ENCODE peak calls at places on chromosomes 5 and 9, in four cellular contexts. One of them, this sample, is unnamed.

GRCh38 chr5:177089146-177089545 is 2.4 kb downstream of the FGFR4 start:
- DNase-seq in SK-N-SH: peak; percentile 35
- DNase-seq in T47D: no peak
- DNase-seq in H1: no peak
- DNase-seq in this sample: no peak

GRCh38 chr5:164326219-164326618 is 820.8 kb downstream of the MAT2B start:
- DNase-seq in SK-N-SH: no peak
- DNase-seq in T47D: peak; percentile 23
- DNase-seq in H1: no peak
- DNase-seq in this sample: no peak

GRCh38 chr5:133868946-133869674 is 99.3 kb downstream of the C5orf15 start:
- DNase-seq in H1: peak; percentile 77
- DNase-seq in SK-N-SH: peak; percentile 77
- DNase-seq in T47D: peak; percentile 71
- DNase-seq in this sample: peak; percentile 53

GRCh38 chr5:81850494-81850893 is 99.6 kb upstream of the SSBP2 start:
- DNase-seq in T47D: no peak
- DNase-seq in H1: no peak
- DNase-seq in SK-N-SH: no peak
- DNase-seq in this sample: no peak

GRCh38 chr5:141369994-141370848 is at the start of gene PCDHGB3:
- DNase-seq in SK-N-SH: no peak
- DNase-seq in T47D: no peak
- DNase-seq in H1: no peak
- DNase-seq in this sample: no peak

GRCh38 chr5:177606071-177607051 is 6.4 kb downstream of the B4GALT7 start:
- DNase-seq in H1: no peak
- DNase-seq in T47D: peak; percentile 37
- DNase-seq in SK-N-SH: no peak
- DNase-seq in this sample: no peak

GRCh38 chr5:83199126-83199525 is 121.8 kb downstream of the XRCC4 start:
- DNase-seq in SK-N-SH: no peak
- DNase-seq in H1: no peak
- DNase-seq in T47D: no peak
- DNase-seq in this sample: no peak

GRCh38 chr9:69768716-69769115 is 8.9 kb upstream of the PTAR1 start:
- DNase-seq in H1: no peak
- DNase-seq in SK-N-SH: no peak
- DNase-seq in T47D: no peak
- DNase-seq in this sample: no peak

GRCh38 chr9:115877852-115878450 is 275.6 kb upstream of the PAPPA start:
- DNase-seq in T47D: no peak
- DNase-seq in SK-N-SH: no peak
- DNase-seq in H1: no peak
- DNase-seq in this sample: no peak

GRCh38 chr9:86246752-86247161 is 12.7 kb downstream of the C9orf153 start:
- DNase-seq in SK-N-SH: no peak
- DNase-seq in H1: no peak
- DNase-seq in T47D: peak; percentile 19
- DNase-seq in this sample: no peak

GRCh38 chr9:87824216-87824875 is 58.3 kb upstream of the SPATA31E1 start:
- DNase-seq in H1: peak; percentile 62
- DNase-seq in T47D: no peak
- DNase-seq in SK-N-SH: no peak
- DNase-seq in this sample: no peak

GRCh38 chr5:166724284-166724683 is 1567.2 kb upstream of the WWC1 start:
- DNase-seq in SK-N-SH: no peak
- DNase-seq in T47D: peak; percentile 80
- DNase-seq in H1: no peak
- DNase-seq in this sample: no peak

GRCh38 chr9:107363511-107364182 is 80.6 kb downstream of the RAD23B start:
- DNase-seq in T47D: no peak
- DNase-seq in SK-N-SH: peak; percentile 75
- DNase-seq in H1: no peak
- DNase-seq in this sample: no peak

GRCh38 chr9:71680189-71680983 is 87.9 kb downstream of the CEMIP2 start:
- DNase-seq in T47D: peak; percentile 69
- DNase-seq in SK-N-SH: no peak
- DNase-seq in H1: no peak
- DNase-seq in this sample: no peak

GRCh38 chr5:765948-766631 is 18.4 kb downstream of the ZDHHC11B start:
- DNase-seq in H1: no peak
- DNase-seq in T47D: no peak
- DNase-seq in SK-N-SH: peak; percentile 41
- DNase-seq in this sample: no peak

GRCh38 chr5:766666-767431 is 17.7 kb downstream of the ZDHHC11B start:
- DNase-seq in H1: peak; percentile 41
- DNase-seq in SK-N-SH: peak; percentile 36
- DNase-seq in T47D: no peak
- DNase-seq in this sample: no peak

GRCh38 chr5:763397-763796 is 21.1 kb downstream of the ZDHHC11B start:
- DNase-seq in H1: no peak
- DNase-seq in T47D: no peak
- DNase-seq in SK-N-SH: peak; percentile 26
- DNase-seq in this sample: no peak

GRCh38 chr5:761854-762685 is 22.5 kb downstream of the ZDHHC11B start:
- DNase-seq in H1: no peak
- DNase-seq in T47D: no peak
- DNase-seq in SK-N-SH: peak; percentile 83
- DNase-seq in this sample: no peak

DNA sequence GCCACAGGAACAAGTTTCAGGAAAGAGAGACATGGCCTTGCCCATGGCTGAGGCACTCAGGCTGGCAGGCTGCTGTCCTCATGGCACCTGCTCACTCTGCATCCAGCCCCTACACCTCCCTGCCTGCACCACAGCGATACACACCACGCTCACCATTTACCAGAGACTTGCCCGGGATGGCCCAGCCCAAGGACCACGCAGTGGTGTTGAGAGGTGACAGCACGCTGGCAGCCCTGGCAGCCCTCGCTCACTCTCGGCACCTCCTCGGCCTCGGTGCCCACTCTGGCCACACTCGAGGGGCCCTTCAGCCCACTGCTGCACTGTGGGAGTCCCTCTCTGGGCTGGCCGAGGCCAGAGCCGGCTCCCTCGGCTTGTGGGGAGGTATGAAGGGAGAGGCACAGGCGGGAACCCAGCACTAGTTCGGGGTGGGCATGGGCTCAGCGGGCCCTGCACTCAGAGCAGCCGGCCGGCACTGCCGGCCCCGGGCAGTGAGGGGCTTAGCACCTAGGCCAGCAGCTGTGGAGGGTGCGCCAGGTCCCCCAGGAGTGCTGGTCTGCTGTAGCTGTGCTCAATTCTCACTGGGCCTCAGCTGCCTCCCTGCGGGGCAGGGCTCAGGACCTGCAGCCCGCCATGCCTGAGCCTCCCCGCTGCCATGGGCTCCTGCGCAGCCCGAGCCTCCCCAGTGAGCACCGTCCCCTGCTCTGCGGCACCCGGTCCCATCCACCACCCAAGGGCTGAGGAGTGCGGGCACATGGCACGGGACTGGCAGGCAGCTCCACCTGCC is 20.3 kb downstream of the ZDHHC11B start:
- DNase-seq in T47D: no peak
- DNase-seq in SK-N-SH: peak; percentile 31
- DNase-seq in H1: no peak
- DNase-seq in this sample: no peak
- TF ChIP-seq JUND in T47D: no peak
- TF ChIP-seq JUND in SK-N-SH: no peak
- TF ChIP-seq JUND in H1: no peak
- TF ChIP-seq JUND in this sample: no peak

DNA sequence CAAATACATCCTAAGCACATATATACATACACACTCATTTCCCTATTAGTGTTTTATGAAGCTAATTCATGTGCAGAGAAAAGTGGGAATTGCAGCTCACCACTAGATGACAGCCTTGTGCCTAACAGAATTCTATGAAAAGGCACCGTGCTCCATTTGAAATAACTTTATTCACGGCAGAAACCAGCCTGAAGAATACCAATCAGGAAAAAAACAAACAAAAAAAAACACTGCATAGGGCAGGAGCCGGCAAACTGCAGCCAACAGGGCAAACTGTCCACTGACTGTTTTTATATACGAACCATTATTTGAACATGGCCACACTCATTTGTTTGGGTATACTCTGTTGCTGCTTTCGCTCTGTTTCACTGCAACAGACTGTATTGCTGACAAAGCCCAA is 33.6 kb downstream of the ERMP1 start:
- DNase-seq in SK-N-SH: peak; percentile 38
- DNase-seq in H1: no peak
- DNase-seq in T47D: peak; percentile 68
- DNase-seq in this sample: peak; percentile 16
- TF ChIP-seq JUND in SK-N-SH: no peak
- TF ChIP-seq JUND in H1: no peak
- TF ChIP-seq JUND in T47D: no peak
- TF ChIP-seq JUND in this sample: no peak

GRCh38 chr9:108889649-108890067 is 27.6 kb downstream of the ACTL7A start:
- DNase-seq in H1: no peak
- DNase-seq in SK-N-SH: no peak
- DNase-seq in T47D: peak; percentile 22
- DNase-seq in this sample: peak; percentile 3
- TF ChIP-seq JUND in H1: no peak
- TF ChIP-seq JUND in SK-N-SH: no peak
- TF ChIP-seq JUND in T47D: no peak
- TF ChIP-seq JUND in this sample: no peak

DNA sequence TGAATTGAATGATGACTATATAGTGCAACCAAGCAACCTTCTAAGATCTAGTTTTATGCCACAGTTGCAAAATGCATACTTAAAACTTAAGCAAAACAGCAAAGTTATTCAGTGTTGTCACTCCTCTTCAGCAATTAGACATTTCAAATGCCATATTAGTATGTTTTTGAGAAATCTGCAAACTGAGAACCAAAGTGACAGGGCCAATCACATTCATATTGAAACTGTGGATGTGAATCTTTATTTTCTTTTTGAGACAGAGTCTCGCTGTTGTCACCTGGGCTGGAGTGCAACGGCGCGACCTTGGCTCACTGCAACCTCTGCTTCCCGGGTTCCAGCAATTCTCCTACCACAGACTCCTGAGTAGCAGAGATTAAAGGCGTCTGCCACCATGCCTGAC is 249.2 kb upstream of the EFNA5 start:
- DNase-seq in T47D: no peak
- DNase-seq in H1: no peak
- DNase-seq in SK-N-SH: no peak
- DNase-seq in this sample: no peak
- TF ChIP-seq JUND in T47D: no peak
- TF ChIP-seq JUND in H1: no peak
- TF ChIP-seq JUND in SK-N-SH: no peak
- TF ChIP-seq JUND in this sample: no peak